ENCODE peak calls at places on chromosomes 3 and 15, in eight cellular contexts. V, W, Q, H, L, O, Z and F are unnamed samples.

GRCh38 chr15:31477851-31478250 is 151.2 kb downstream of the KLF13 start:
- DNase-seq in V (no peak), W (no peak), Q (no peak), H (no peak), L (no peak), O (no peak), Z (no peak), F (no peak)

GRCh38 chr3:16137977-16138376 is 36.5 kb upstream of the GALNT15 start:
- DNase-seq in V (no peak), W (no peak), Q (no peak), H (no peak), L (no peak), O (no peak), Z (no peak), F (no peak)

GRCh38 chr15:73746883-73747282 is 6.3 kb downstream of the INSYN1 start:
- DNase-seq in V (no peak), W (no peak), Q (no peak), H (no peak), L (no peak), O (no peak), Z (peak), F (no peak)

GRCh38 chr3:64232821-64233220 is 7.6 kb upstream of the PRICKLE2 start:
- DNase-seq in V (no peak), W (no peak), Q (no peak), H (no peak), L (no peak), O (no peak), Z (no peak), F (no peak)

GRCh38 chr3:119331661-119332060 is 37.5 kb downstream of the ARHGAP31 start:
- DNase-seq in V (no peak), W (no peak), Q (no peak), H (no peak), L (no peak), O (no peak), Z (no peak), F (no peak)

GRCh38 chr3:108603689-108604088 is 14.2 kb downstream of the DZIP3 start:
- DNase-seq in V (no peak), W (no peak), Q (no peak), H (no peak), L (no peak), O (no peak), Z (no peak), F (no peak)

GRCh38 chr3:36700537-36701248 is 63.7 kb downstream of the DCLK3 start:
- DNase-seq in V (peak), W (peak), Q (peak), H (no peak), L (peak), O (peak), Z (peak), F (peak)

GRCh38 chr3:189563841-189564563 is 67.2 kb upstream of the TP63 start:
- DNase-seq in V (peak), W (no peak), Q (no peak), H (no peak), L (no peak), O (no peak), Z (peak), F (no peak)

GRCh38 chr15:36468746-36469145 is 110.7 kb upstream of the CDIN1 start:
- DNase-seq in V (peak), W (no peak), Q (no peak), H (no peak), L (no peak), O (peak), Z (peak), F (no peak)

GRCh38 chr3:2218826-2219225 is 120.2 kb downstream of the CNTN4 start:
- DNase-seq in V (no peak), W (peak), Q (no peak), H (no peak), L (no peak), O (no peak), Z (no peak), F (no peak)

GRCh38 chr3:159634414-159634813 is 354.2 kb upstream of the IL12A start:
- DNase-seq in V (no peak), W (no peak), Q (no peak), H (no peak), L (no peak), O (no peak), Z (no peak), F (no peak)

GRCh38 chr3:140406655-140407054 is 271.2 kb upstream of the TRIM42 start:
- DNase-seq in V (no peak), W (no peak), Q (no peak), H (no peak), L (no peak), O (no peak), Z (no peak), F (no peak)